ENCODE peak calls at places on chromosomes 11 and 22, in ten cellular contexts. One of them, this sample, is unnamed.
A peak's percentile ranks its signal among the peaks of the same experiment; 100 is the strongest.

GRCh38 chr11:68329993-68330699 is 17.8 kb downstream of the LRP5 start:
- DNase-seq in lower leg skin: no peak
- DNase-seq in esophagus muscularis mucosa: no peak
- DNase-seq in BE2C: peak; percentile 81
- DNase-seq in tibial nerve: no peak
- DNase-seq in Caco-2: no peak
- DNase-seq in CD8-positive, alpha-beta T cell: no peak
- DNase-seq in HFF-Myc: no peak
- DNase-seq in IMR-90: peak; percentile 53
- DNase-seq in fibroblast of lung: no peak
- DNase-seq in this sample: no peak

GRCh38 chr11:121389651-121390050 is 62.5 kb upstream of the SORL1 start:
- DNase-seq in esophagus muscularis mucosa: no peak
- DNase-seq in IMR-90: no peak
- DNase-seq in BE2C: no peak
- DNase-seq in Caco-2: no peak
- DNase-seq in tibial nerve: no peak
- DNase-seq in fibroblast of lung: peak; percentile 65
- DNase-seq in CD8-positive, alpha-beta T cell: no peak
- DNase-seq in HFF-Myc: no peak
- DNase-seq in lower leg skin: no peak
- DNase-seq in this sample: no peak

GRCh38 chr11:115117931-115118479 is 386.2 kb downstream of the CADM1 start:
- DNase-seq in BE2C: no peak
- DNase-seq in fibroblast of lung: no peak
- DNase-seq in IMR-90: no peak
- DNase-seq in tibial nerve: no peak
- DNase-seq in lower leg skin: no peak
- DNase-seq in Caco-2: no peak
- DNase-seq in CD8-positive, alpha-beta T cell: no peak
- DNase-seq in esophagus muscularis mucosa: no peak
- DNase-seq in HFF-Myc: no peak
- DNase-seq in this sample: no peak

GRCh38 chr11:36777302-36777701 is 179.3 kb upstream of the RAG2 start:
- DNase-seq in tibial nerve: no peak
- DNase-seq in esophagus muscularis mucosa: no peak
- DNase-seq in CD8-positive, alpha-beta T cell: no peak
- DNase-seq in Caco-2: no peak
- DNase-seq in BE2C: no peak
- DNase-seq in lower leg skin: no peak
- DNase-seq in IMR-90: no peak
- DNase-seq in fibroblast of lung: no peak
- DNase-seq in HFF-Myc: no peak
- DNase-seq in this sample: no peak

GRCh38 chr22:26897384-26897783 is 240.0 kb downstream of the MIAT start:
- DNase-seq in HFF-Myc: no peak
- DNase-seq in lower leg skin: no peak
- DNase-seq in IMR-90: no peak
- DNase-seq in tibial nerve: no peak
- DNase-seq in BE2C: no peak
- DNase-seq in Caco-2: no peak
- DNase-seq in fibroblast of lung: no peak
- DNase-seq in CD8-positive, alpha-beta T cell: no peak
- DNase-seq in esophagus muscularis mucosa: no peak
- DNase-seq in this sample: no peak

GRCh38 chr22:22201185-22201924 is 43.2 kb upstream of the VPREB1 start:
- DNase-seq in BE2C: peak; percentile 60
- DNase-seq in HFF-Myc: no peak
- DNase-seq in lower leg skin: no peak
- DNase-seq in fibroblast of lung: no peak
- DNase-seq in tibial nerve: no peak
- DNase-seq in Caco-2: no peak
- DNase-seq in IMR-90: peak; percentile 24
- DNase-seq in CD8-positive, alpha-beta T cell: no peak
- DNase-seq in esophagus muscularis mucosa: no peak
- DNase-seq in this sample: no peak

GRCh38 chr22:37604875-37605274 is 3.8 kb upstream of the GGA1 start:
- DNase-seq in HFF-Myc: no peak
- DNase-seq in Caco-2: no peak
- DNase-seq in fibroblast of lung: no peak
- DNase-seq in IMR-90: no peak
- DNase-seq in CD8-positive, alpha-beta T cell: peak; percentile 63
- DNase-seq in BE2C: no peak
- DNase-seq in tibial nerve: no peak
- DNase-seq in lower leg skin: no peak
- DNase-seq in esophagus muscularis mucosa: no peak
- DNase-seq in this sample: no peak

GRCh38 chr11:34299284-34299961 is 58.4 kb downstream of the ABTB2 start:
- DNase-seq in tibial nerve: no peak
- DNase-seq in fibroblast of lung: no peak
- DNase-seq in HFF-Myc: no peak
- DNase-seq in Caco-2: no peak
- DNase-seq in esophagus muscularis mucosa: no peak
- DNase-seq in BE2C: no peak
- DNase-seq in IMR-90: no peak
- DNase-seq in CD8-positive, alpha-beta T cell: no peak
- DNase-seq in lower leg skin: no peak
- DNase-seq in this sample: no peak

GRCh38 chr11:102794382-102794781 is 3.6 kb downstream of the MMP1 start:
- DNase-seq in CD8-positive, alpha-beta T cell: no peak
- DNase-seq in lower leg skin: no peak
- DNase-seq in esophagus muscularis mucosa: no peak
- DNase-seq in fibroblast of lung: peak; percentile 14
- DNase-seq in BE2C: peak; percentile 35
- DNase-seq in IMR-90: peak; percentile 50
- DNase-seq in HFF-Myc: peak; percentile 40
- DNase-seq in Caco-2: peak; percentile 59
- DNase-seq in tibial nerve: no peak
- DNase-seq in this sample: no peak

GRCh38 chr11:108160970-108161566 is 39.7 kb downstream of the ACAT1 start:
- DNase-seq in esophagus muscularis mucosa: no peak
- DNase-seq in fibroblast of lung: no peak
- DNase-seq in HFF-Myc: no peak
- DNase-seq in Caco-2: no peak
- DNase-seq in tibial nerve: no peak
- DNase-seq in CD8-positive, alpha-beta T cell: no peak
- DNase-seq in lower leg skin: no peak
- DNase-seq in BE2C: no peak
- DNase-seq in IMR-90: no peak
- DNase-seq in this sample: no peak

GRCh38 chr11:60866911-60867870 is at the start of gene ZP1:
- DNase-seq in esophagus muscularis mucosa: no peak
- DNase-seq in fibroblast of lung: no peak
- DNase-seq in BE2C: no peak
- DNase-seq in CD8-positive, alpha-beta T cell: no peak
- DNase-seq in Caco-2: no peak
- DNase-seq in tibial nerve: peak; percentile 41
- DNase-seq in HFF-Myc: no peak
- DNase-seq in lower leg skin: peak; percentile 77
- DNase-seq in IMR-90: no peak
- DNase-seq in this sample: no peak

GRCh38 chr11:129013737-129014475 is 71.2 kb upstream of the TP53AIP1 start:
- DNase-seq in tibial nerve: no peak
- DNase-seq in Caco-2: no peak
- DNase-seq in IMR-90: no peak
- DNase-seq in fibroblast of lung: no peak
- DNase-seq in CD8-positive, alpha-beta T cell: no peak
- DNase-seq in esophagus muscularis mucosa: no peak
- DNase-seq in HFF-Myc: no peak
- DNase-seq in BE2C: no peak
- DNase-seq in lower leg skin: no peak
- DNase-seq in this sample: no peak

GRCh38 chr22:27988704-27989103 is 69.6 kb upstream of the PITPNB start:
- DNase-seq in IMR-90: no peak
- DNase-seq in CD8-positive, alpha-beta T cell: no peak
- DNase-seq in BE2C: no peak
- DNase-seq in HFF-Myc: no peak
- DNase-seq in fibroblast of lung: no peak
- DNase-seq in esophagus muscularis mucosa: no peak
- DNase-seq in lower leg skin: peak; percentile 56
- DNase-seq in tibial nerve: no peak
- DNase-seq in Caco-2: no peak
- DNase-seq in this sample: no peak

GRCh38 chr11:17015639-17016125 is 1.5 kb upstream of the PLEKHA7 start:
- DNase-seq in BE2C: no peak
- DNase-seq in tibial nerve: no peak
- DNase-seq in Caco-2: no peak
- DNase-seq in IMR-90: peak; percentile 10
- DNase-seq in CD8-positive, alpha-beta T cell: no peak
- DNase-seq in esophagus muscularis mucosa: no peak
- DNase-seq in HFF-Myc: peak; percentile 3
- DNase-seq in fibroblast of lung: peak; percentile 9
- DNase-seq in lower leg skin: peak; percentile 77
- DNase-seq in this sample: no peak

GRCh38 chr22:38069372-38070249 is 12.4 kb downstream of the PICK1 start:
- DNase-seq in BE2C: peak; percentile 94
- DNase-seq in fibroblast of lung: peak; percentile 7
- DNase-seq in tibial nerve: peak; percentile 38
- DNase-seq in esophagus muscularis mucosa: no peak
- DNase-seq in HFF-Myc: no peak
- DNase-seq in lower leg skin: no peak
- DNase-seq in IMR-90: peak; percentile 29
- DNase-seq in Caco-2: no peak
- DNase-seq in CD8-positive, alpha-beta T cell: no peak
- DNase-seq in this sample: no peak

GRCh38 chr11:84234011-84234410 is 947.8 kb upstream of the CCDC90B start:
- DNase-seq in lower leg skin: no peak
- DNase-seq in esophagus muscularis mucosa: no peak
- DNase-seq in tibial nerve: no peak
- DNase-seq in Caco-2: no peak
- DNase-seq in fibroblast of lung: no peak
- DNase-seq in CD8-positive, alpha-beta T cell: no peak
- DNase-seq in IMR-90: no peak
- DNase-seq in BE2C: peak; percentile 13
- DNase-seq in HFF-Myc: no peak
- DNase-seq in this sample: no peak
- H3K4me3 ChIP-seq in lower leg skin: no peak overlapping the region
- H3K4me3 ChIP-seq in esophagus muscularis mucosa: no peak overlapping the region
- H3K4me3 ChIP-seq in tibial nerve: no peak overlapping the region
- H3K4me3 ChIP-seq in Caco-2: no peak overlapping the region
- H3K4me3 ChIP-seq in fibroblast of lung: no peak overlapping the region
- H3K4me3 ChIP-seq in CD8-positive, alpha-beta T cell: no peak overlapping the region
- H3K4me3 ChIP-seq in IMR-90: no peak overlapping the region
- H3K4me3 ChIP-seq in BE2C: no peak overlapping the region
- H3K4me3 ChIP-seq in HFF-Myc: no peak overlapping the region
- H3K4me3 ChIP-seq in this sample: no peak overlapping the region

DNA sequence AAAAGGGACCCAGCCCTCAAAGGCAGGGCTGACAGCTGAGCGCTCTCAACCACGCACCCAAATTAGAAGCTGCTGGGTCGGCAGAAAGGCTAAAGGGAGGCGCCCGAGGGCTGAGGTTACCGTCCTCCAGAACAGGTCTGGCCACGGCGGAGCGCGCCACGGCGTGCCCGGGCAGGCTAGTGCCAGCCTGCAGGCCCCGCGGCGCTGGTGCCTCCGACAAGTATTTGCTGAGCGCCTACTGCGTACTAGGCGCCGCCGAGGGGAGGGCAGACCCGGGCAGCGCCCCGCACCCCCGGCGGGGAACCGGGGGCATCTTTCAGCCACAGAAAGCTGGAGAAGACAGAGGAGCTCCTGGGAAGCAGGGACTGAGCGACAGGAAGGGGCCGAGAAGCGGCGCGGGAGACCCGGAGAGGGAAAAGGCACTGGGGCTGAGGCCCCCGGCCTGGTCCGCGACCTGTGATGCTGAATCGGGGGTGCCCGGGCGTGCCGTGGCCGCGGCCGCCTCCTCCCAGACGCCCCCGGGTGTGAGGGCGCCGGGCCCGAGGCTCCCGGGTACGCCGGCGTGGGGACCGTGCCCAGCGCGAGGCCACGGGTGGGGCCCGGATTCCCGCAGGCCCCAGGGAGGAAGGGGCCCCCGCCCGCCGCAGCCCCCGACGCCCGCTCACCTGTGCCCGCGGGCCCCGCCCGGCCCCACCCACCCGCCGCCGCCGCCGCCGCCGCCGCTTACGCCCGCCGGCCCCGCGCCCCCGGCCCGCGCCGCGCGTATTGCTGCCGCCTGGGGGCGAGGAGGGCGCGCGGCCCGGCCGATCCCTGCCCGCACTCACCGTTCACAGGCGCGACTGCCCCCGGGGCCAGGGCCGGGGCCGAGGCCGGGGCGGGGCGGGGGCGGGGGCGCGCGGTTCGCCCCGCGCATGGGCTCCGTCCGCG is 521 bp downstream of the HRAS start:
- DNase-seq in fibroblast of lung: peak; percentile 19
- DNase-seq in CD8-positive, alpha-beta T cell: no peak
- DNase-seq in HFF-Myc: no peak
- DNase-seq in IMR-90: no peak
- DNase-seq in tibial nerve: no peak
- DNase-seq in esophagus muscularis mucosa: no peak
- DNase-seq in BE2C: no peak
- DNase-seq in lower leg skin: peak; percentile 95
- DNase-seq in Caco-2: peak; percentile 38
- DNase-seq in this sample: no peak
- TF ChIP-seq CTCF in fibroblast of lung: no peak
- TF ChIP-seq CTCF in CD8-positive, alpha-beta T cell: no peak
- TF ChIP-seq CTCF in HFF-Myc: no peak
- TF ChIP-seq CTCF in IMR-90: peak; percentile 8
- TF ChIP-seq CTCF in tibial nerve: no peak
- TF ChIP-seq CTCF in esophagus muscularis mucosa: no peak
- TF ChIP-seq CTCF in BE2C: no peak
- TF ChIP-seq CTCF in lower leg skin: no peak
- TF ChIP-seq CTCF in Caco-2: no peak
- TF ChIP-seq CTCF in this sample: peak; percentile 16

GRCh38 chr22:19169947-19170318 is 8.6 kb downstream of the SLC25A1 start:
- DNase-seq in fibroblast of lung: no peak
- DNase-seq in BE2C: no peak
- DNase-seq in esophagus muscularis mucosa: no peak
- DNase-seq in IMR-90: no peak
- DNase-seq in tibial nerve: no peak
- DNase-seq in Caco-2: no peak
- DNase-seq in HFF-Myc: no peak
- DNase-seq in CD8-positive, alpha-beta T cell: no peak
- DNase-seq in lower leg skin: no peak
- DNase-seq in this sample: no peak
- H3K4me3 ChIP-seq in fibroblast of lung: no peak overlapping the region
- H3K4me3 ChIP-seq in BE2C: peak overlapping the region; percentile 13
- H3K4me3 ChIP-seq in esophagus muscularis mucosa: peak overlapping the region; percentile 36
- H3K4me3 ChIP-seq in IMR-90: no peak overlapping the region
- H3K4me3 ChIP-seq in tibial nerve: no peak overlapping the region
- H3K4me3 ChIP-seq in Caco-2: peak overlapping the region; percentile 24
- H3K4me3 ChIP-seq in HFF-Myc: no peak overlapping the region
- H3K4me3 ChIP-seq in CD8-positive, alpha-beta T cell: no peak overlapping the region
- H3K4me3 ChIP-seq in lower leg skin: no peak overlapping the region
- H3K4me3 ChIP-seq in this sample: no peak overlapping the region

DNA sequence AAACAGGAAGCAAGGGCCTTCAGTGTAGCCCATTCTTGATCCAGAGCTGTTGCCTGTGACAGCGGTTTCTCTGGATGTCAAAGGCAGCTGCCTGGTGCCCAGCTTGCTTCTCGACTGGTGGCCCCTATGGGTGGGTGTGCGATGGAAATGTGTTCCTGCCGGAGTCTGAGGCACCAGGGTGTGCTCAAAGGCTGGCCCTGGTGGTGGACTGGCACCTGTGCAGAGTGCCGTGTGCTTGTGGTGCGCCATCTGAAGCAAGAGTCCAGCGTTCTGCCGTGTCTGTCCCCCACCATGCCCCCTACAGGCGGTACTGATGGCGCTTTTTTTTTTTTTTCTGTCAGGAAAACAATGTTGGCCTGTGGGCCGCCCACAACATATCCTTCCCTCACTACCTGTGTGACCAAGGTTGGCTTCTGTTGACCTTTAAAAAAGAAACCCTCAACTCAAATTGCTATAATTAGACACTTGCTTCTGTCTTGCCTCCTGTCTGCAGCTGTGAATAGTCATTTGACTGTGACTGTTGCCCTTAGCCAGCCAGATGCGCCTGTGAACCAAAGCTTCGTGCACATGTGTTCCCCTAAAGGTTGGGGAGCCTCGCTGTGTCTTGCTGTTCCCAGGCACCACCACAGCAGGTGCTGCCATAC is 4.7 kb upstream of the RANBP1 start:
- DNase-seq in CD8-positive, alpha-beta T cell: no peak
- DNase-seq in IMR-90: peak; percentile 5
- DNase-seq in lower leg skin: no peak
- DNase-seq in BE2C: peak; percentile 74
- DNase-seq in esophagus muscularis mucosa: no peak
- DNase-seq in tibial nerve: no peak
- DNase-seq in Caco-2: peak; percentile 40
- DNase-seq in HFF-Myc: no peak
- DNase-seq in fibroblast of lung: no peak
- DNase-seq in this sample: no peak
- TF ChIP-seq CTCF in CD8-positive, alpha-beta T cell: peak; percentile 38
- TF ChIP-seq CTCF in IMR-90: peak; percentile 40
- TF ChIP-seq CTCF in lower leg skin: no peak
- TF ChIP-seq CTCF in BE2C: peak; percentile 81
- TF ChIP-seq CTCF in esophagus muscularis mucosa: peak; percentile 31
- TF ChIP-seq CTCF in tibial nerve: no peak
- TF ChIP-seq CTCF in Caco-2: peak; percentile 30
- TF ChIP-seq CTCF in HFF-Myc: peak; percentile 61
- TF ChIP-seq CTCF in fibroblast of lung: peak; percentile 42
- TF ChIP-seq CTCF in this sample: peak; percentile 29

This sample was measured in AG04449.